ENCODE peak calls at places on chromosomes 4 and X, in five cellular contexts. E, I, C, F and S are unnamed samples.

GRCh38 chr4:113761682-113762060 is at the start of gene CAMK2D:
- DNase-seq in E (no peak), I (peak; percentile 90), C (no peak), F (peak; percentile 91), S (peak; percentile 76)

GRCh38 chr4:125105561-125105960 is 209.2 kb upstream of the FAT4 start:
- DNase-seq in E (no peak), I (no peak), C (no peak), F (no peak), S (no peak)

GRCh38 chrX:136865270-136866168 is 15.0 kb downstream of the RBMX start:
- DNase-seq in E (no peak), I (no peak), C (no peak), F (no peak), S (no peak)

GRCh38 chr4:117968606-117969005 is 65.7 kb upstream of the NDST3 start:
- DNase-seq in E (no peak), I (no peak), C (no peak), F (no peak), S (no peak)

GRCh38 chr4:55186123-55186522 is 60.7 kb upstream of the KDR start:
- DNase-seq in E (no peak), I (no peak), C (no peak), F (no peak), S (no peak)

GRCh38 chr4:144421056-144421455 is 224.9 kb upstream of the HHIP start:
- DNase-seq in E (no peak), I (no peak), C (no peak), F (no peak), S (no peak)

GRCh38 chr4:51842167-51842553 is 793 bp upstream of the DCUN1D4 start:
- DNase-seq in E (no peak), I (peak; percentile 31), C (peak; percentile 58), F (peak; percentile 7), S (peak; percentile 30)

GRCh38 chr4:163679189-163679588 is 184.7 kb downstream of the TMA16 start:
- DNase-seq in E (no peak), I (no peak), C (no peak), F (peak; percentile 15), S (peak; percentile 31)

GRCh38 chr4:186067757-186068385 is 1.1 kb upstream of the TLR3 start:
- DNase-seq in E (no peak), I (peak; percentile 44), C (peak; percentile 64), F (peak; percentile 49), S (no peak)

GRCh38 chrX:84046403-84046984 is 141.5 kb downstream of the RPS6KA6 start:
- DNase-seq in E (no peak), I (peak; percentile 14), C (no peak), F (peak; percentile 36), S (peak; percentile 4)

GRCh38 chrX:40314070-40314469 is 216.3 kb upstream of the BCOR start:
- DNase-seq in E (no peak), I (peak; percentile 5), C (no peak), F (no peak), S (peak; percentile 68)

GRCh38 chr4:7342223-7342576 is 92.5 kb downstream of the PSAPL1 start:
- DNase-seq in E (no peak), I (no peak), C (peak; percentile 34), F (no peak), S (no peak)

GRCh38 chr4:107862658-107863057 is 37.9 kb downstream of the SGMS2 start:
- DNase-seq in E (no peak), I (no peak), C (no peak), F (no peak), S (no peak)

GRCh38 chrX:110316351-110317078 is 1.4 kb downstream of the AMMECR1 start:
- DNase-seq in E (no peak), I (peak; percentile 3), C (no peak), F (peak; percentile 0), S (no peak)

GRCh38 chr4:6201580-6202091 is 1.3 kb upstream of the JAKMIP1 start:
- DNase-seq in E (no peak), I (no peak), C (no peak), F (no peak), S (peak; percentile 55)

GRCh38 chr4:85149656-85150055 is 183.2 kb upstream of the WDFY3 start:
- DNase-seq in E (no peak), I (no peak), C (no peak), F (no peak), S (no peak)

GRCh38 chr4:142781114-142781513 is 65.0 kb downstream of the INPP4B start:
- DNase-seq in E (no peak), I (no peak), C (no peak), F (no peak), S (no peak)

GRCh38 chr4:179097741-179098140 is 1655.5 kb upstream of the AGA start:
- DNase-seq in E (no peak), I (no peak), C (no peak), F (peak; percentile 16), S (no peak)

GRCh38 chr4:48699470-48699869 is 80.6 kb downstream of the FRYL start:
- DNase-seq in E (no peak), I (no peak), C (no peak), F (no peak), S (no peak)

GRCh38 chrX:18873189-18873791 is 110.6 kb downstream of the PHKA2 start:
- DNase-seq in E (no peak), I (no peak), C (no peak), F (no peak), S (no peak)

GRCh38 chrX:124328765-124329164 is 3.7 kb upstream of the TEX13D start:
- DNase-seq in E (no peak), I (no peak), C (no peak), F (no peak), S (no peak)

GRCh38 chr4:98970386-98970785 is 25.1 kb upstream of the METAP1 start:
- DNase-seq in E (no peak), I (no peak), C (no peak), F (no peak), S (no peak)

GRCh38 chr4:7384003-7384928 is 50.5 kb downstream of the PSAPL1 start:
- DNase-seq in E (peak; percentile 47), I (no peak), C (peak; percentile 34), F (no peak), S (peak; percentile 43)

GRCh38 chrX:123267220-123267619 is 83.1 kb downstream of the GRIA3 start:
- DNase-seq in E (no peak), I (no peak), C (no peak), F (no peak), S (no peak)

GRCh38 chr4:73589261-73589847 is 30.9 kb downstream of the RASSF6 start:
- DNase-seq in E (no peak), I (no peak), C (no peak), F (no peak), S (no peak)

GRCh38 chr4:186032259-186032658 is 36.7 kb upstream of the TLR3 start:
- DNase-seq in E (no peak), I (peak; percentile 41), C (no peak), F (no peak), S (no peak)

GRCh38 chrX:10395179-10395578 is 225.2 kb downstream of the MID1 start:
- DNase-seq in E (no peak), I (no peak), C (no peak), F (no peak), S (no peak)

GRCh38 chr4:74127745-74128144 is 28.8 kb upstream of the CXCL2 start:
- DNase-seq in E (no peak), I (no peak), C (no peak), F (no peak), S (no peak)

GRCh38 chrX:22795680-22796079 is 204.1 kb upstream of the DDX53 start:
- DNase-seq in E (no peak), I (no peak), C (no peak), F (no peak), S (no peak)
- H3K4me3 ChIP-seq in E (no peak overlapping the region), I (no peak overlapping the region), C (no peak overlapping the region), F (no peak overlapping the region), S (no peak overlapping the region)

GRCh38 chrX:71105638-71106037 is 902 bp downstream of the CXorf65 start:
- DNase-seq in E (no peak), I (no peak), C (no peak), F (no peak), S (no peak)

GRCh38 chrX:71102292-71102691 is 4.2 kb downstream of the CXorf65 start:
- DNase-seq in E (no peak), I (no peak), C (no peak), F (no peak), S (peak; percentile 7)

GRCh38 chrX:71100581-71101505 is 5.2 kb downstream of the FOXO4 start:
- DNase-seq in E (peak; percentile 66), I (no peak), C (no peak), F (peak; percentile 27), S (peak; percentile 37)

GRCh38 chrX:71106427-71106826 is at the start of gene CXorf65:
- DNase-seq in E (no peak), I (no peak), C (no peak), F (no peak), S (no peak)

DNA sequence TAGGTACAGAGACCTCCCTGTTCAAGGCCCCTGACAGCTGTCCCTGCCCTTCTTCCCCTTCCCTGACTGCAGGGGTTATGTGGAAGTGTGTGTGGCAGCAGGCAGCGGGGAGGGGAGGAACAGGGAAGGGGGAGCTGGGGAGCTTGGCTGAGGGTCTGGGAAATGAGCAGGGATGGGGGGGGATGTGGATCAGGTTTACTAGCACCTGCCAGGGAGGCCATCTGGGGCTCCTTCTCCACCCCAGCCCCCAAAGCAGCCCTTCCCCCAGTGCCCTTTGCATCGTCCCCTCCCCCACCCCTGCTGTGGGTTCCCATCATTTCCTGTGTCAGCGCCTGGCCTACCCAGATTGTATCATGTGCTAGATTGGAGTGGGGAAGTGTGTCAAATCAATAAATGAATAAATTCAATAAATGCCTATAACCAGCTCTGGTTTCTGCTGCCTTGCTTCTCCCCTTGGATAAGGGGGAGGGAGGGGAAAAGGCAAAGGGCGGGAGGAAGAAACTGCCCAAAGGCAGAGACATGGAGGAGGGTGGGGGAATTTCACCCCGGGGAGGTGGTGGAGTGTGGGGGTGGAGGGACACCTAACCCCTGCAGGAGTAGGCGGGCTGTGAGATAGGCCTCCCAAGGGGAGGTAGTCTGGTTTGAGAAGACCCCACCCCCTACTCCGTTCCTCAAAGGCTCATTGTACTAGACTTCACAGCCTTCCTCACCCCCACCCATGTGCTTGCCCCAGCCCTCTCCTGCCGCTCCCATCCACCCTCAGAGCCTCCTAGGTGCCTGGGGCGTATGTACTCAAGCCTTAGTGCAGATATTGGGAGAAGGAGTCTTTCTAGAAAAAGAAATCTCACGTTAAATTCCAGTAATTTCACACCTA is 3.2 kb downstream of the CXorf65 start:
- DNase-seq in E (no peak), I (no peak), C (no peak), F (peak; percentile 75), S (peak; percentile 77)
- H3K27me3 ChIP-seq in E (no peaks in the 10 kb centered on the region), I (no peaks in the 10 kb centered on the region), C (no peaks in the 10 kb centered on the region), F (no peaks in the 10 kb centered on the region), S (no peaks in the 10 kb centered on the region)

GRCh38 chr4:3514221-3514780 is 17.9 kb downstream of the LRPAP1 start:
- DNase-seq in E (no peak), I (no peak), C (no peak), F (no peak), S (no peak)
- H3K36me3 ChIP-seq in E (peaks cover 97% of the 10 kb centered on the region), I (peaks cover 62% of the 10 kb centered on the region), C (peaks cover 10% of the 10 kb centered on the region), F (no peaks in the 10 kb centered on the region), S (peaks cover 23% of the 10 kb centered on the region)

DNA sequence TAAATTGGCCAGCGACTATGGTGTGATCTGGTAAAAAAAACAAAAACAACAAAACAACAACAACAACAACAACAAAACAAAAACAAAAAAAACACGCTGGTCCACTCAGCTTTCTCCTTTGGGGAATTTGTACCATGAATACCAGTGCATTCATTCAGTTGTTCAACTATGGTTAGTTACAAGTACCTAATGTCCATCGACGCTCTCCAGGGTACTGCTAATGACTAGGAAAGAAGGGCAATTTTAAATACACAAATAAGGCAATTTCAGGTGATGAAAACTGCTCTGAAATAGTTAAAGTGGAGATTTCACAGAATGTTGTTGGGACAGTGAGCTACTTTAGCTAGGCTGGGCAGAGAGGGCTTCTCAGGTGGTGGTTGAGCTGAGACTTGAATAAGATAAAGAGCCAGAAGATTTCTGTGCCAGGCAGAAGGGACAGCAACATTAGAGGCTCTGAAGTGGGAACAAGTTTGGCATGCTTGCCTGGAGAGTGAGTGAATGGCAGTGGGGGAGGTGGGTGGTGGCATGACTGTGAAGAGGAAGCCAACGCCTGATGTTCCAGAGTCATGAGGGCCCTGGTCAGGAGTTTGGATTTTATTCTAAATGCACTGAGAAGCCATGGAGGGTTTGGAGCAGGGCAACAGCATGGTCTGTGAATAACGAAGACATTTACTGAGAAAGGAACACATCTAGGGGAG is 45.8 kb upstream of the PGRMC2 start:
- DNase-seq in E (no peak), I (peak; percentile 77), C (no peak), F (no peak), S (no peak)
- H3K4me3 ChIP-seq in E (no peak overlapping the region), I (no peak overlapping the region), C (no peak overlapping the region), F (no peak overlapping the region), S (no peak overlapping the region)